ENCODE peak calls at places on chromosomes 1 and 21, in eight cellular contexts. O is natural killer cell, X is AG09319, P is kidney epithelial cell, S is GM20000, F is upper lobe of right lung, Z is psoas muscle, Y is astrocyte. C is an unnamed sample.

GRCh38 chr1:55314740-55315139 is 99.6 kb upstream of the USP24 start:
- DNase-seq in P (no peak), F (no peak), S (no peak), Y (no peak), Z (no peak), O (no peak), X (no peak), C (no peak)

GRCh38 chr1:185934476-185935189 is 200.4 kb downstream of the HMCN1 start:
- DNase-seq in S (no peak), Z (no peak), Y (peak), P (peak), X (peak), F (no peak), O (no peak), C (no peak)

GRCh38 chr1:231778009-231778719 is 151.6 kb downstream of the DISC1 start:
- DNase-seq in P (no peak), F (no peak), X (no peak), S (no peak), Y (peak), O (no peak), Z (peak), C (no peak)

GRCh38 chr1:36341626-36342320 is 18.3 kb upstream of the EVA1B start:
- DNase-seq in O (no peak), S (no peak), X (no peak), F (no peak), Y (no peak), P (no peak), Z (no peak), C (no peak)

GRCh38 chr1:58979085-58979484 is 195.2 kb upstream of the JUN start:
- DNase-seq in Y (no peak), X (no peak), Z (no peak), S (no peak), F (no peak), O (no peak), P (no peak), C (no peak)

GRCh38 chr1:226978350-226979114 is 38.4 kb downstream of the COQ8A start:
- DNase-seq in Z (no peak), P (no peak), O (no peak), F (peak), S (no peak), Y (no peak), X (no peak), C (no peak)

GRCh38 chr1:108780937-108781574 is 34.6 kb downstream of the STXBP3 start:
- DNase-seq in X (no peak), Y (no peak), P (no peak), F (no peak), S (no peak), O (no peak), Z (no peak), C (no peak)

GRCh38 chr1:247182994-247183393 is 11.2 kb upstream of the ZNF124 start:
- DNase-seq in S (no peak), F (no peak), X (no peak), P (no peak), O (no peak), Z (no peak), Y (no peak), C (no peak)

GRCh38 chr1:46675549-46676314 is 4.1 kb downstream of the TEX38 start:
- DNase-seq in X (no peak), O (no peak), S (peak), Y (no peak), F (no peak), P (no peak), Z (no peak), C (no peak)

GRCh38 chr1:170530972-170531757 is 801 bp upstream of the GORAB start:
- DNase-seq in S (no peak), X (no peak), Y (no peak), F (peak), Z (peak), P (no peak), O (no peak), C (no peak)

GRCh38 chr1:183578846-183579245 is 11.4 kb downstream of the NCF2 start:
- DNase-seq in O (no peak), S (no peak), P (no peak), Z (no peak), X (no peak), Y (no peak), F (no peak), C (no peak)

GRCh38 chr1:89598450-89599331 is 34.2 kb upstream of the LRRC8C start:
- DNase-seq in F (no peak), X (no peak), O (no peak), Z (no peak), P (no peak), Y (no peak), S (peak), C (peak)

GRCh38 chr1:67214420-67215174 is 48.3 kb downstream of the IL23R start:
- DNase-seq in P (no peak), O (peak), S (peak), X (no peak), Y (peak), F (no peak), Z (no peak), C (peak)

GRCh38 chr1:59638172-59638800 is 176.5 kb upstream of the HOOK1 start:
- DNase-seq in X (peak), Y (peak), P (peak), Z (no peak), F (no peak), O (no peak), S (no peak), C (peak)

GRCh38 chr1:199113265-199113869 is 474.5 kb downstream of the PTPRC start:
- DNase-seq in Y (peak), F (peak), Z (no peak), X (peak), S (peak), O (peak), P (no peak), C (peak)

GRCh38 chr1:232221790-232222499 is 408.0 kb downstream of the SIPA1L2 start:
- DNase-seq in X (no peak), S (no peak), Y (peak), P (peak), F (no peak), O (no peak), Z (no peak), C (no peak)

GRCh38 chr21:38148046-38148445 is 108.7 kb upstream of the KCNJ15 start:
- DNase-seq in Z (no peak), Y (no peak), O (no peak), S (no peak), P (no peak), X (no peak), F (no peak), C (no peak)

GRCh38 chr1:41882496-41882895 is 36.2 kb downstream of the HIVEP3 start:
- DNase-seq in Z (no peak), F (no peak), X (no peak), P (no peak), O (no peak), Y (no peak), S (no peak), C (no peak)
- TF ChIP-seq CTCF in Z (no peak), F (no peak), X (no peak), P (no peak), O (no peak), Y (no peak), S (no peak), C (no peak)

DNA sequence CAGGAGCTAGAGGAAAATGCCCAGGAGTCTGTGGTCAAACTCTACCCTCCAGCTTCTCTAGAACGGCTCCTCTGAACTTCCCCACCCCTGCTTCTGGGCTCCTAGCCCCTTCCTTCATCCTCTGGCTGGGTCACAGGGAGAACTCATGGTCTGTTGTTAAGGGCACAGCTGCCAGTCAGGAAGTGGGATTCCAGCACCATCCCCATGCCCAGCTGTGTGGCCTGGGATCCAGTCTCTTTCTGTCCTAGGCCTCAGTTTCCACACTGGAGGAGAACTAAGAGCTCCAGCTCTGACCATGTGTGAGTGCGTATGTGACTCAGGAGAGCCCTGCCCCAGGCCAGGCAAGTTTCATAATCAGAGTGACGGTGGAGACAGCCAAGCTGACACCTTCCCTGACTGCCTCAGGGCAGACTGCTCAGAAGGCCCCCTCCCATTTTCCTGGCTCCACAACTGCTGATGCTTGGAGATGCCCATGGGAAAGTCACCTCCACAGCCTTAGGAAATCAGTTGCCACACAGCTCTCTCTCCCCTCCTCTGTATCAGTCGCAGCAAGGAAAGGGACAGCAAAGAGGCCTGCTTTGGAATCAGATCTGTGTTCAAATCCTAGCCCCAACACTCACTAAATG is 1.8 kb downstream of the IGSF8 start:
- DNase-seq in Y (no peak), O (no peak), P (no peak), X (no peak), Z (peak), S (no peak), F (peak), C (no peak)
- TF ChIP-seq CTCF in Y (no peak), O (no peak), P (no peak), X (no peak), Z (no peak), S (no peak), F (no peak), C (no peak)

GRCh38 chr1:181910905-181911304 is 150.6 kb downstream of the ZNF648 start:
- DNase-seq in S (no peak), P (no peak), Z (no peak), Y (no peak), F (no peak), X (no peak), O (no peak), C (no peak)
- TF ChIP-seq CTCF in S (no peak), P (peak), Z (no peak), Y (no peak), F (peak), X (no peak), O (no peak), C (no peak)

DNA sequence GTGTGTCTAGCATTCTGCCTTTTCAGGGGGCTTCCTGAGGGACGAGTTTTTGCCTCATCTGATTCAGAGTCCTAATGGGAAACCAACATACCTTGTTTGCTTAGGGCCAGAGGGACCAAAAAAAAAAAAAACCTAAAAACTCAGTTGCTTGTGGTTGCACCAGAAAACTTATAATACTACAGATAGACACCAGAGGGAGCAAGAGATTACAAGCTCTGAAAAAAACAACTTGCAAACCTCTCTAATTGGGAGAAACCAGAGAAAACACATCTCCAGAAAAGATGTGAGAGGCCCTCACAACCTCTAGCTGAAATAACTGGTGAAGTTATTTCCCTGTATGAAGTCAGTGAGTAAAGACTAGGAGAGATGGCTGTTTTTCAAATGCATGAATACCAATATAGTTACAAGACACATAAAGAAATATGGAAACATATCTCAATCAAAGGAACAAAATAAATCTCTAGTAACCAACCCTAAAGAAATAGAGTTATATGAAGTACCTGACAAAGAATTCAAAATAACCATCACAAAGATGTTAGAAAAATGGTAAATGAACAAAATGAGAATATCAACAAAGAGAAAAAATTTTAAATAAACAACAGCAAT is 233.7 kb upstream of the NFIA start:
- DNase-seq in P (no peak), F (no peak), X (peak), Y (peak), Z (no peak), S (no peak), O (no peak), C (no peak)
- TF ChIP-seq CTCF in P (peak), F (peak), X (peak), Y (peak), Z (peak), S (peak), O (peak), C (peak)

GRCh38 chr1:161484613-161485012 is 20.6 kb upstream of the FCGR2A start:
- DNase-seq in Z (no peak), S (no peak), F (no peak), P (no peak), Y (no peak), O (no peak), X (no peak), C (no peak)
- TF ChIP-seq CTCF in Z (no peak), S (no peak), F (peak), P (no peak), Y (peak), O (peak), X (peak), C (peak)

DNA sequence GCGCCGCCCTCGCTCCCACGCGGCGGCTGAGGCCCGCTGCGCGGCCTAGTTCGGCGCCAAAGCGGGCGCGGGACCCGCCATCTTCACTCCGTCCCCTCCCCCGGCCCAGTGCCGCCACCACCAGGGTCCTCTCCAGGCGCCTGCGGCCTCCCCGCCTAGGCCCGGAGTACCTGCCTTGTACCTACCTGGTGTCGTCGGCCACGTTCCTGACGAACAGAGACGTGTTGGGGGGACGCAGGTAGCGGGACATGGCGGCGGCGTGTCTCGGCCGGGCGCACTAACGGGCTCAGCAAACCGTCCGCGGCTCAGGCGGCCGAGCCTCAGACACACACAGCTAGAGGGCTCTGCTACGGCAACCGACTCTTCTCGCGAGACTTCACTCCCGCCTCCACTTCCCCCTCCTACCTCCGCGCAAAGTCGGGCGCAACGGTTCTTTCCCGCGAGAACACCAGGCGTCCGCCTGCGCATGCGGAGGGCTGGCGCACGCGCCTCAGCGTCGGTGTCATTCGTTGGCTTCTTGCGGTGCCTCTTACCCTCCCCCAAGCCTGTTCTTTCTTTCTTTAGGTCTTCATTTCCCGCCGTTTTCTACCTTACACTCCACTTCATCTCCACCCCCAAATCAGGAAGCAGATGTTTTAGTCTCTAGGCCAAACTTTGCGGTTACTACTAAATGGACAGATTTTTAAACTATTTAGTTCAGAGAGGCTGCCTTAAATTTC is at the start of gene SRSF10:
- DNase-seq in Z (peak), O (peak), S (peak), F (peak), Y (peak), X (peak), P (peak), C (peak)
- TF ChIP-seq CTCF in Z (peak), O (peak), S (peak), F (peak), Y (no peak), X (peak), P (peak), C (no peak)

GRCh38 chr1:220084460-220084859 is 5.1 kb downstream of the BPNT1 start:
- DNase-seq in S (no peak), Y (no peak), O (no peak), X (no peak), F (no peak), Z (no peak), P (no peak), C (no peak)

GRCh38 chr1:220093361-220094015 is 444 bp upstream of the IARS2 start:
- DNase-seq in F (no peak), S (peak), P (no peak), O (no peak), Y (no peak), Z (no peak), X (no peak), C (no peak)

GRCh38 chr1:220092694-220093093 is 1.2 kb upstream of the IARS2 start:
- DNase-seq in Z (no peak), F (no peak), P (no peak), O (no peak), Y (no peak), S (no peak), X (no peak), C (no peak)

GRCh38 chr1:220094016-220094911 is at the start of gene IARS2:
- DNase-seq in Z (peak), F (peak), P (peak), Y (peak), S (peak), O (peak), X (peak), C (peak)

GRCh38 chr1:220089650-220090556 is at the start of gene BPNT1:
- DNase-seq in S (peak), Y (peak), X (peak), Z (peak), O (peak), F (peak), P (peak), C (peak)
- TF ChIP-seq CTCF in S (no peak), Y (no peak), X (no peak), Z (no peak), O (no peak), F (no peak), P (no peak), C (no peak)